ENCODE peak calls at places on chromosomes 2 and 18, in seven cellular contexts. R is PC-3, L is fibroblast of lung, W is GM23248, P is mammary epithelial cell, H is HCT116, O is A549. V is an unnamed sample.

GRCh38 chr2:57886196-57886786 is 160.3 kb upstream of the VRK2 start:
- DNase-seq in R (no peak), L (no peak), W (no peak), P (no peak), H (no peak), O (no peak), V (no peak)

GRCh38 chr2:211822686-211823335 is 715.8 kb downstream of the ERBB4 start:
- DNase-seq in R (peak), L (no peak), W (no peak), P (peak), H (no peak), O (no peak), V (no peak)

GRCh38 chr2:127218843-127219715 is 1.0 kb downstream of the CYP27C1 start:
- DNase-seq in R (no peak), L (no peak), W (peak), P (no peak), H (no peak), O (peak), V (no peak)

GRCh38 chr2:112065966-112066365 is 10.9 kb downstream of the TMEM87B start:
- DNase-seq in R (peak), L (peak), W (peak), P (peak), H (no peak), O (no peak), V (no peak)

GRCh38 chr2:238657132-238658053 is 190.5 kb upstream of the TWIST2 start:
- DNase-seq in R (no peak), L (no peak), W (peak), P (no peak), H (no peak), O (no peak), V (no peak)

GRCh38 chr2:9178110-9178904 is 28.3 kb upstream of the ASAP2 start:
- DNase-seq in R (peak), L (no peak), W (peak), P (peak), H (no peak), O (no peak), V (no peak)

GRCh38 chr2:219089330-219089729 is 28.6 kb upstream of the IHH start:
- DNase-seq in R (no peak), L (no peak), W (no peak), P (no peak), H (no peak), O (no peak), V (no peak)

GRCh38 chr2:69729266-69729665 is 12.7 kb upstream of the ANXA4 start:
- DNase-seq in R (no peak), L (no peak), W (no peak), P (no peak), H (no peak), O (no peak), V (no peak)

GRCh38 chr18:12121175-12122095 is 27.8 kb downstream of the ANKRD62 start:
- DNase-seq in R (peak), L (peak), W (peak), P (no peak), H (peak), O (no peak), V (no peak)

GRCh38 chr2:84424152-84424551 is 34.9 kb downstream of the SUCLG1 start:
- DNase-seq in R (peak), L (peak), W (peak), P (no peak), H (no peak), O (peak), V (no peak)

GRCh38 chr2:182973441-182974352 is 64.6 kb downstream of the NCKAP1 start:
- DNase-seq in R (no peak), L (no peak), W (no peak), P (no peak), H (no peak), O (no peak), V (no peak)

GRCh38 chr2:232541961-232542714 is 2.6 kb downstream of the CHRNG start:
- DNase-seq in R (no peak), L (no peak), W (no peak), P (no peak), H (no peak), O (no peak), V (no peak)

GRCh38 chr2:73952499-73953446 is 26.1 kb downstream of the DGUOK start:
- DNase-seq in R (peak), L (peak), W (peak), P (peak), H (no peak), O (no peak), V (no peak)

GRCh38 chr2:29117636-29118303 is 2.6 kb downstream of the CLIP4 start:
- DNase-seq in R (peak), L (peak), W (peak), P (peak), H (peak), O (peak), V (no peak)

GRCh38 chr2:11559066-11559785 is 25.4 kb downstream of the GREB1 start:
- DNase-seq in R (no peak), L (no peak), W (no peak), P (no peak), H (no peak), O (no peak), V (no peak)

GRCh38 chr2:240169486-240170353 is 29.3 kb upstream of the OTOS start:
- DNase-seq in R (no peak), L (no peak), W (no peak), P (no peak), H (no peak), O (no peak), V (no peak)

GRCh38 chr2:133717497-133717896 is 149.2 kb upstream of the NCKAP5 start:
- DNase-seq in R (peak), L (no peak), W (peak), P (peak), H (no peak), O (no peak), V (no peak)

GRCh38 chr2:217394510-217395351 is 534.9 kb upstream of the TNP1 start:
- DNase-seq in R (peak), L (no peak), W (peak), P (peak), H (no peak), O (no peak), V (no peak)
- H3K4me3 ChIP-seq in R (no peak), L (no peak), W (no peak), P (no peak), H (no peak), O (no peak), V (no peak)

DNA sequence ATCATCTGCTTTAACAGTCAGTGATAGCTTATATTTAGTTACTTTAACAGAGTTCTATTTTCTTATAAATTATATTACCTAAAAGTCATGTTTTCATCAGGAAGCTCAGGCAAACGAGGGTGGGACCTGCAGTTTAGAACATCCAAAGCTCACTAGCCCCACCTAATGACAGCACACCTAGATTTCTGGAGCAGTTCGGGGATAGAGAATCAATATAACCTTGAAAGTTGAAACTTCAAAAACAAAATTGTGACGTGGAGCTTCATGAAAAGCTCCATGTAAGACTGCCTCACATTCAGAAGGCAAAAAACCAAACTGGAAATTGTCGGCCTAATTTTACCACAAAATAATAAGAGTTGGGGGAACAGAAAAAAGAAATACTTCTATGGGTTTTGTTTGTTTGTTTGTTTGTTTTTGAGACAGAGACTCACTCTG is 185.9 kb upstream of the CCDC150 start:
- DNase-seq in R (peak), L (peak), W (peak), P (peak), H (peak), O (peak), V (peak)
- H3K4me2 ChIP-seq in R (peak), L (no peak), W (no peak), P (no peak), H (peak), O (peak), V (no peak)

GRCh38 chr2:48107326-48107925 is 201.1 kb upstream of the FBXO11 start:
- DNase-seq in R (peak), L (peak), W (peak), P (peak), H (peak), O (peak), V (no peak)
- H3K4me3 ChIP-seq in R (no peak), L (no peak), W (peak), P (no peak), H (no peak), O (no peak), V (no peak)

DNA sequence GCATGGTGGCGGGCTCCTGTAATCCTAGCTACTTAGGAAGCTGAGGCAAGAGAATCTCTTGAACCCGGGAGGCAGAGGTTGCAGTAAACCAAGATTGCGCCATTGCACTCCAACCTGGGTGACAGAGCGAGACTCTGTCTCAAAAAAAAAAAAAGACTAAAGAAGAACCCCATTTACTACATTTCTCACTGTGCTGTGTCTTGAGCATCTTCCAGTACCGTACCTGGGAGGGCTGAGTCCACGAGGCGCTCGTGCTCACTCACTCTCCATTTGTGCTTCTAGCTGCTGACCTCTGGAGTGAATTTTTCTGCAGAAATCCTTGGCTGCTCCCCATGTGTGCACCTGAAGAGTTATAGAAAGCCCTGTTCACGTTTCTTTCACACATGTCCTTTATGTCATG is 204.8 kb downstream of the LDLRAD4 start:
- DNase-seq in R (no peak), L (no peak), W (no peak), P (no peak), H (no peak), O (no peak), V (no peak)
- H3K4me2 ChIP-seq in R (no peak), L (no peak), W (no peak), P (no peak), H (no peak), O (no peak), V (no peak)

DNA sequence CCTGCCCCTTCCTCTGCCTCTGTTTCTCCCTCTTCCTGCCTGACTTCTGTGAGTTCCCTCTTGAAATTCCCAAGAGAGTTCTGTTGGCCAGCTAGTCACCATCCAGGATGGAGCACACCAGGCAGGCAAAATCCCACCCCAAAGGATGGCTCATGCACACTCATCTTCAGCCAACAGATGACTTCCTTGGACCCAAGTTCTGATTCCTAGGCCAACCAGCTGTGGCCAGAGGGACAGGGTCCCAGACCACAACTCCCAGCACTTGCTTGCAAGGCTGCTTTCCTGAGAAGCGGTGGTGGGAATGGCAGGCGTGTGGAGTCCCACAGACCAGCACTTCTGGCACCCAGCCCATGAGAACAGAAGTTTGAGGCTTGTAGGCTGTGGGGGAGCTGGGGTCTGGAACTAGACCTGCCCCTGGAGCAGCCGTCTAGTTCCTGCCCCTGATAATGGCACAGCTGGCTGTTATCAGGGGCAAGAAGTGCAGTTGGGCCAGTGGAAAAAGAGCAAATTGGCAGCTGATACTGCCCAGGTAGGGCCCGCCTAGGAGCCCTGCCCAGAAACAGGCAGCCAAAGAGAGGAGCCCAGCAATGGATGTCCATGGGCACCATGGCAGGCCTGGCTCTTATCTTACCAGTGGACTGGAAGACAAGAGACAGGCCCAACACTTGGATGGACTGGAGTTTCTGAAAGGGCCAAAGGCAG is 56.7 kb downstream of the CYP26B1 start:
- DNase-seq in R (no peak), L (no peak), W (no peak), P (no peak), H (no peak), O (no peak), V (no peak)
- H3K4me3 ChIP-seq in R (no peak), L (no peak), W (no peak), P (no peak), H (no peak), O (no peak), V (no peak)

GRCh38 chr18:27377251-27377650 is 192.1 kb upstream of the CHST9 start:
- DNase-seq in R (peak), L (no peak), W (no peak), P (peak), H (no peak), O (no peak), V (no peak)

GRCh38 chr18:27382477-27383216 is 197.5 kb upstream of the CHST9 start:
- DNase-seq in R (no peak), L (no peak), W (no peak), P (no peak), H (no peak), O (no peak), V (no peak)

GRCh38 chr18:27378396-27379094 is 193.4 kb upstream of the CHST9 start:
- DNase-seq in R (peak), L (no peak), W (peak), P (peak), H (no peak), O (no peak), V (peak)
- H3K4me2 ChIP-seq in R (peak), L (no peak), W (no peak), P (peak), H (no peak), O (no peak), V (no peak)